ENCODE peak calls at places on chromosome 20, in nine cellular contexts. One of them, this sample, is unnamed.

GRCh38 chr20:20493701-20494100 is 125.8 kb downstream of the INSM1 start:
- DNase-seq in CD4-positive, alpha-beta T cell: no peak
- DNase-seq in fibroblast of villous mesenchyme: no peak
- DNase-seq in fibroblast of lung: no peak
- DNase-seq in nephron progenitor cell: no peak
- DNase-seq in foreskin fibroblast: no peak
- DNase-seq in AG04449: no peak
- DNase-seq in PC-9: no peak
- DNase-seq in cardiac muscle cell: no peak
- DNase-seq in this sample: no peak

GRCh38 chr20:36314734-36315544 is 8.8 kb downstream of the DLGAP4 start:
- DNase-seq in PC-9: peak; percentile 15
- DNase-seq in fibroblast of lung: no peak
- DNase-seq in AG04449: no peak
- DNase-seq in cardiac muscle cell: no peak
- DNase-seq in nephron progenitor cell: no peak
- DNase-seq in foreskin fibroblast: no peak
- DNase-seq in CD4-positive, alpha-beta T cell: no peak
- DNase-seq in fibroblast of villous mesenchyme: no peak
- DNase-seq in this sample: no peak

GRCh38 chr20:33660685-33661058 is 1.5 kb upstream of the C20orf144 start:
- DNase-seq in cardiac muscle cell: no peak
- DNase-seq in fibroblast of villous mesenchyme: no peak
- DNase-seq in nephron progenitor cell: no peak
- DNase-seq in foreskin fibroblast: no peak
- DNase-seq in fibroblast of lung: no peak
- DNase-seq in AG04449: no peak
- DNase-seq in CD4-positive, alpha-beta T cell: no peak
- DNase-seq in PC-9: no peak
- DNase-seq in this sample: no peak

GRCh38 chr20:33490023-33490933 is at the start of gene CBFA2T2:
- DNase-seq in PC-9: no peak
- DNase-seq in cardiac muscle cell: peak; percentile 73
- DNase-seq in AG04449: no peak
- DNase-seq in foreskin fibroblast: peak; percentile 82
- DNase-seq in fibroblast of lung: peak; percentile 65
- DNase-seq in fibroblast of villous mesenchyme: peak; percentile 71
- DNase-seq in nephron progenitor cell: no peak
- DNase-seq in CD4-positive, alpha-beta T cell: no peak
- DNase-seq in this sample: peak; percentile 19

GRCh38 chr20:49690899-49691620 is 22.6 kb downstream of the B4GALT5 start:
- DNase-seq in fibroblast of villous mesenchyme: peak; percentile 52
- DNase-seq in fibroblast of lung: peak; percentile 59
- DNase-seq in cardiac muscle cell: peak; percentile 78
- DNase-seq in CD4-positive, alpha-beta T cell: no peak
- DNase-seq in PC-9: no peak
- DNase-seq in nephron progenitor cell: no peak
- DNase-seq in foreskin fibroblast: peak; percentile 61
- DNase-seq in AG04449: no peak
- DNase-seq in this sample: no peak

GRCh38 chr20:51322164-51322707 is 220.3 kb downstream of the NFATC2 start:
- DNase-seq in CD4-positive, alpha-beta T cell: no peak
- DNase-seq in PC-9: no peak
- DNase-seq in fibroblast of villous mesenchyme: no peak
- DNase-seq in AG04449: no peak
- DNase-seq in nephron progenitor cell: peak; percentile 12
- DNase-seq in foreskin fibroblast: no peak
- DNase-seq in fibroblast of lung: no peak
- DNase-seq in cardiac muscle cell: no peak
- DNase-seq in this sample: no peak

GRCh38 chr20:32672315-32672981 is 1.3 kb downstream of the C20orf203 start:
- DNase-seq in foreskin fibroblast: no peak
- DNase-seq in AG04449: no peak
- DNase-seq in CD4-positive, alpha-beta T cell: no peak
- DNase-seq in cardiac muscle cell: no peak
- DNase-seq in PC-9: no peak
- DNase-seq in fibroblast of lung: no peak
- DNase-seq in fibroblast of villous mesenchyme: no peak
- DNase-seq in nephron progenitor cell: no peak
- DNase-seq in this sample: no peak

GRCh38 chr20:64256282-64256947 is 867 bp downstream of the PCMTD2 start:
- DNase-seq in fibroblast of lung: peak; percentile 12
- DNase-seq in PC-9: no peak
- DNase-seq in cardiac muscle cell: no peak
- DNase-seq in fibroblast of villous mesenchyme: no peak
- DNase-seq in CD4-positive, alpha-beta T cell: no peak
- DNase-seq in nephron progenitor cell: no peak
- DNase-seq in AG04449: no peak
- DNase-seq in foreskin fibroblast: no peak
- DNase-seq in this sample: no peak

GRCh38 chr20:3686867-3687321 is 5.1 kb upstream of the ADAM33 start:
- DNase-seq in nephron progenitor cell: no peak
- DNase-seq in cardiac muscle cell: peak; percentile 95
- DNase-seq in CD4-positive, alpha-beta T cell: no peak
- DNase-seq in fibroblast of villous mesenchyme: peak; percentile 98
- DNase-seq in foreskin fibroblast: peak; percentile 95
- DNase-seq in PC-9: no peak
- DNase-seq in fibroblast of lung: peak; percentile 97
- DNase-seq in AG04449: peak; percentile 79
- DNase-seq in this sample: peak; percentile 86

GRCh38 chr20:12963456-12963855 is 45.3 kb upstream of the SPTLC3 start:
- DNase-seq in nephron progenitor cell: no peak
- DNase-seq in PC-9: no peak
- DNase-seq in cardiac muscle cell: no peak
- DNase-seq in AG04449: no peak
- DNase-seq in fibroblast of lung: no peak
- DNase-seq in CD4-positive, alpha-beta T cell: no peak
- DNase-seq in foreskin fibroblast: no peak
- DNase-seq in fibroblast of villous mesenchyme: peak; percentile 85
- DNase-seq in this sample: no peak

GRCh38 chr20:62160253-62160652 is 16.7 kb downstream of the SS18L1 start:
- DNase-seq in nephron progenitor cell: no peak
- DNase-seq in PC-9: no peak
- DNase-seq in cardiac muscle cell: no peak
- DNase-seq in CD4-positive, alpha-beta T cell: no peak
- DNase-seq in fibroblast of lung: no peak
- DNase-seq in fibroblast of villous mesenchyme: no peak
- DNase-seq in AG04449: no peak
- DNase-seq in foreskin fibroblast: no peak
- DNase-seq in this sample: no peak

GRCh38 chr20:63745424-63745805 is 5.8 kb downstream of the SLC2A4RG start:
- DNase-seq in cardiac muscle cell: no peak
- DNase-seq in CD4-positive, alpha-beta T cell: no peak
- DNase-seq in foreskin fibroblast: no peak
- DNase-seq in PC-9: no peak
- DNase-seq in nephron progenitor cell: no peak
- DNase-seq in fibroblast of villous mesenchyme: no peak
- DNase-seq in AG04449: no peak
- DNase-seq in fibroblast of lung: no peak
- DNase-seq in this sample: no peak

GRCh38 chr20:53943522-53944291 is 126.7 kb downstream of the BCAS1 start:
- DNase-seq in cardiac muscle cell: peak; percentile 63
- DNase-seq in fibroblast of villous mesenchyme: peak; percentile 61
- DNase-seq in AG04449: no peak
- DNase-seq in foreskin fibroblast: peak; percentile 56
- DNase-seq in fibroblast of lung: peak; percentile 61
- DNase-seq in PC-9: peak; percentile 17
- DNase-seq in nephron progenitor cell: no peak
- DNase-seq in CD4-positive, alpha-beta T cell: peak; percentile 26
- DNase-seq in this sample: no peak

GRCh38 chr20:33401922-33402369 is 627 bp upstream of the CDK5RAP1 start:
- DNase-seq in nephron progenitor cell: no peak
- DNase-seq in PC-9: no peak
- DNase-seq in fibroblast of lung: no peak
- DNase-seq in CD4-positive, alpha-beta T cell: no peak
- DNase-seq in cardiac muscle cell: peak; percentile 39
- DNase-seq in AG04449: no peak
- DNase-seq in fibroblast of villous mesenchyme: peak; percentile 19
- DNase-seq in foreskin fibroblast: peak; percentile 41
- DNase-seq in this sample: no peak

GRCh38 chr20:63810730-63811490 is 20.2 kb downstream of the ZBTB46 start:
- DNase-seq in cardiac muscle cell: no peak
- DNase-seq in AG04449: no peak
- DNase-seq in fibroblast of villous mesenchyme: peak; percentile 40
- DNase-seq in PC-9: no peak
- DNase-seq in fibroblast of lung: no peak
- DNase-seq in nephron progenitor cell: no peak
- DNase-seq in CD4-positive, alpha-beta T cell: no peak
- DNase-seq in foreskin fibroblast: peak; percentile 27
- DNase-seq in this sample: no peak

GRCh38 chr20:53270792-53271375 is 298.7 kb downstream of the TSHZ2 start:
- DNase-seq in PC-9: no peak
- DNase-seq in fibroblast of lung: no peak
- DNase-seq in fibroblast of villous mesenchyme: no peak
- DNase-seq in AG04449: no peak
- DNase-seq in nephron progenitor cell: no peak
- DNase-seq in CD4-positive, alpha-beta T cell: no peak
- DNase-seq in foreskin fibroblast: no peak
- DNase-seq in cardiac muscle cell: no peak
- DNase-seq in this sample: no peak

GRCh38 chr20:13458860-13459451 is 179.8 kb downstream of the TASP1 start:
- DNase-seq in CD4-positive, alpha-beta T cell: no peak
- DNase-seq in AG04449: no peak
- DNase-seq in cardiac muscle cell: peak; percentile 66
- DNase-seq in nephron progenitor cell: no peak
- DNase-seq in fibroblast of lung: peak; percentile 55
- DNase-seq in fibroblast of villous mesenchyme: peak; percentile 37
- DNase-seq in PC-9: peak; percentile 4
- DNase-seq in foreskin fibroblast: peak; percentile 64
- DNase-seq in this sample: peak; percentile 4

GRCh38 chr20:35866446-35867202 is 87.7 kb downstream of the SCAND1 start:
- DNase-seq in foreskin fibroblast: peak; percentile 63
- DNase-seq in cardiac muscle cell: no peak
- DNase-seq in PC-9: no peak
- DNase-seq in nephron progenitor cell: no peak
- DNase-seq in fibroblast of villous mesenchyme: peak; percentile 71
- DNase-seq in CD4-positive, alpha-beta T cell: no peak
- DNase-seq in fibroblast of lung: no peak
- DNase-seq in AG04449: peak; percentile 91
- DNase-seq in this sample: no peak

GRCh38 chr20:51169813-51170212 is 146.9 kb upstream of the KCNG1 start:
- DNase-seq in foreskin fibroblast: no peak
- DNase-seq in cardiac muscle cell: no peak
- DNase-seq in fibroblast of villous mesenchyme: no peak
- DNase-seq in fibroblast of lung: no peak
- DNase-seq in AG04449: no peak
- DNase-seq in CD4-positive, alpha-beta T cell: no peak
- DNase-seq in nephron progenitor cell: no peak
- DNase-seq in PC-9: no peak
- DNase-seq in this sample: no peak

GRCh38 chr20:36624068-36624813 is 18.7 kb downstream of the RAB5IF start:
- DNase-seq in PC-9: peak; percentile 29
- DNase-seq in CD4-positive, alpha-beta T cell: no peak
- DNase-seq in fibroblast of lung: no peak
- DNase-seq in nephron progenitor cell: no peak
- DNase-seq in cardiac muscle cell: peak; percentile 18
- DNase-seq in fibroblast of villous mesenchyme: no peak
- DNase-seq in AG04449: no peak
- DNase-seq in foreskin fibroblast: no peak
- DNase-seq in this sample: no peak

GRCh38 chr20:9161308-9161707 is 92.4 kb downstream of the PLCB4 start:
- DNase-seq in fibroblast of lung: no peak
- DNase-seq in PC-9: no peak
- DNase-seq in nephron progenitor cell: no peak
- DNase-seq in CD4-positive, alpha-beta T cell: no peak
- DNase-seq in foreskin fibroblast: no peak
- DNase-seq in AG04449: no peak
- DNase-seq in cardiac muscle cell: no peak
- DNase-seq in fibroblast of villous mesenchyme: no peak
- DNase-seq in this sample: no peak

GRCh38 chr20:33686008-33686983 is at the start of gene E2F1:
- DNase-seq in PC-9: peak; percentile 99
- DNase-seq in AG04449: no peak
- DNase-seq in fibroblast of lung: peak; percentile 82
- DNase-seq in cardiac muscle cell: peak; percentile 95
- DNase-seq in nephron progenitor cell: peak; percentile 98
- DNase-seq in foreskin fibroblast: peak; percentile 98
- DNase-seq in CD4-positive, alpha-beta T cell: peak; percentile 93
- DNase-seq in fibroblast of villous mesenchyme: peak; percentile 91
- DNase-seq in this sample: peak; percentile 65

DNA sequence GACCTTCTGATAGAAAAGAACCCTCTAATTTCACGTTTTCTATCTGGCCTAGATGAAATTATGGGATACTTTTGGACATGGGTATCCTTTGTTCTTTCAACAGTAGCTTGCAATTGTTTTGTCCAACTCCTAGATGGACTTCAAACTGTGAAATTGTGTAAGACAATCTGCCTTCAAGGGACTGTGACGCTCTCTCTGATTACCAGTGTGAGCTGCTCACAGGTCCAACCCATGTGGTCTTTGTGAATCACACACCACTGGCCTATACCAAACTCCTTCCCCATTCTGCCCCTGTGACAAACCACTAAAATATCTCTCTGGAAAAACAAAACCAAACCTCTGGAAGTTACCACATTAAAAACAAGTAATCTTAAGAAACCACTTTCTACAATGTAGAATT is 59.5 kb downstream of the NINL start:
- DNase-seq in PC-9: peak; percentile 53
- DNase-seq in AG04449: peak; percentile 94
- DNase-seq in foreskin fibroblast: peak; percentile 96
- DNase-seq in fibroblast of lung: peak; percentile 96
- DNase-seq in nephron progenitor cell: no peak
- DNase-seq in CD4-positive, alpha-beta T cell: no peak
- DNase-seq in fibroblast of villous mesenchyme: peak; percentile 96
- DNase-seq in cardiac muscle cell: peak; percentile 96
- DNase-seq in this sample: peak; percentile 83
- TF ChIP-seq CTCF in PC-9: no peak
- TF ChIP-seq CTCF in AG04449: no peak
- TF ChIP-seq CTCF in foreskin fibroblast: no peak
- TF ChIP-seq CTCF in fibroblast of lung: no peak
- TF ChIP-seq CTCF in nephron progenitor cell: no peak
- TF ChIP-seq CTCF in CD4-positive, alpha-beta T cell: no peak
- TF ChIP-seq CTCF in fibroblast of villous mesenchyme: no peak
- TF ChIP-seq CTCF in cardiac muscle cell: no peak
- TF ChIP-seq CTCF in this sample: no peak

GRCh38 chr20:47304287-47304686 is 52.2 kb downstream of the ZMYND8 start:
- DNase-seq in AG04449: no peak
- DNase-seq in foreskin fibroblast: peak; percentile 44
- DNase-seq in fibroblast of villous mesenchyme: peak; percentile 93
- DNase-seq in PC-9: no peak
- DNase-seq in fibroblast of lung: peak; percentile 72
- DNase-seq in nephron progenitor cell: no peak
- DNase-seq in CD4-positive, alpha-beta T cell: no peak
- DNase-seq in cardiac muscle cell: peak; percentile 48
- DNase-seq in this sample: no peak
- TF ChIP-seq CTCF in AG04449: no peak
- TF ChIP-seq CTCF in foreskin fibroblast: peak; percentile 9
- TF ChIP-seq CTCF in fibroblast of villous mesenchyme: peak; percentile 23
- TF ChIP-seq CTCF in PC-9: no peak
- TF ChIP-seq CTCF in fibroblast of lung: peak; percentile 28
- TF ChIP-seq CTCF in nephron progenitor cell: no peak
- TF ChIP-seq CTCF in CD4-positive, alpha-beta T cell: no peak
- TF ChIP-seq CTCF in cardiac muscle cell: peak; percentile 12
- TF ChIP-seq CTCF in this sample: peak; percentile 22

GRCh38 chr20:57332105-57333089 is 2.8 kb downstream of the SPO11 start:
- DNase-seq in AG04449: no peak
- DNase-seq in fibroblast of villous mesenchyme: no peak
- DNase-seq in cardiac muscle cell: no peak
- DNase-seq in foreskin fibroblast: no peak
- DNase-seq in CD4-positive, alpha-beta T cell: no peak
- DNase-seq in PC-9: no peak
- DNase-seq in nephron progenitor cell: no peak
- DNase-seq in fibroblast of lung: no peak
- DNase-seq in this sample: no peak
- TF ChIP-seq CTCF in AG04449: no peak
- TF ChIP-seq CTCF in fibroblast of villous mesenchyme: no peak
- TF ChIP-seq CTCF in cardiac muscle cell: no peak
- TF ChIP-seq CTCF in foreskin fibroblast: no peak
- TF ChIP-seq CTCF in CD4-positive, alpha-beta T cell: no peak
- TF ChIP-seq CTCF in PC-9: peak; percentile 81
- TF ChIP-seq CTCF in nephron progenitor cell: peak; percentile 23
- TF ChIP-seq CTCF in fibroblast of lung: no peak
- TF ChIP-seq CTCF in this sample: no peak

GRCh38 chr20:1555952-1556351 is 1.6 kb downstream of the SIRPD start:
- DNase-seq in PC-9: no peak
- DNase-seq in fibroblast of lung: no peak
- DNase-seq in foreskin fibroblast: no peak
- DNase-seq in cardiac muscle cell: no peak
- DNase-seq in CD4-positive, alpha-beta T cell: no peak
- DNase-seq in nephron progenitor cell: no peak
- DNase-seq in fibroblast of villous mesenchyme: no peak
- DNase-seq in AG04449: no peak
- DNase-seq in this sample: no peak
- TF ChIP-seq CTCF in PC-9: no peak
- TF ChIP-seq CTCF in fibroblast of lung: no peak
- TF ChIP-seq CTCF in foreskin fibroblast: no peak
- TF ChIP-seq CTCF in cardiac muscle cell: no peak
- TF ChIP-seq CTCF in CD4-positive, alpha-beta T cell: peak; percentile 48
- TF ChIP-seq CTCF in nephron progenitor cell: no peak
- TF ChIP-seq CTCF in fibroblast of villous mesenchyme: no peak
- TF ChIP-seq CTCF in AG04449: no peak
- TF ChIP-seq CTCF in this sample: no peak

This sample was measured in AG09319.